ENCODE peak calls at places on chromosome 1, in four cellular contexts. E is fibroblast of pulmonary artery, U is AG04450, Q is left ventricle myocardium inferior. L is an unnamed sample.

GRCh38 chr1:85042413-85042812 is 5.9 kb downstream of the MCOLN3 start:
- DNase-seq in E (no peak), U (no peak), Q (no peak), L (no peak)

GRCh38 chr1:145944532-145944931 is 13.3 kb downstream of the LIX1L start:
- DNase-seq in U (no peak), E (no peak), Q (no peak), L (no peak)

GRCh38 chr1:109906160-109906838 is 4.3 kb upstream of the CSF1 start:
- DNase-seq in U (no peak), E (no peak), Q (no peak), L (no peak)

GRCh38 chr1:245488346-245489110 is 333.7 kb downstream of the KIF26B start:
- DNase-seq in Q (no peak), U (no peak), E (no peak), L (no peak)

GRCh38 chr1:198669771-198670170 is 30.9 kb downstream of the PTPRC start:
- DNase-seq in E (no peak), U (no peak), Q (no peak), L (no peak)

GRCh38 chr1:31356427-31356826 is 16.4 kb downstream of the FABP3 start:
- DNase-seq in E (no peak), Q (no peak), U (no peak), L (no peak)

GRCh38 chr1:161131721-161132409 is 602 bp downstream of the DEDD start:
- DNase-seq in Q (no peak), E (peak), U (no peak), L (peak)

GRCh38 chr1:241366196-241366595 is 9.2 kb upstream of the RGS7 start:
- DNase-seq in Q (no peak), E (no peak), U (no peak), L (no peak)

GRCh38 chr1:90176530-90176929 is 181.6 kb downstream of the ZNF326 start:
- DNase-seq in E (peak), Q (no peak), U (no peak), L (peak)

GRCh38 chr1:17895986-17896385 is 140.9 kb downstream of the ACTL8 start:
- DNase-seq in U (no peak), E (no peak), Q (no peak), L (no peak)

GRCh38 chr1:162215902-162216301 is 146.4 kb downstream of the NOS1AP start:
- DNase-seq in E (no peak), U (no peak), Q (no peak), L (no peak)

GRCh38 chr1:30706528-30706927 is 16.9 kb downstream of the MATN1 start:
- DNase-seq in Q (peak), U (no peak), E (peak), L (peak)

GRCh38 chr1:63049135-63049534 is 265.2 kb downstream of the ATG4C start:
- DNase-seq in E (no peak), Q (no peak), U (no peak), L (no peak)

GRCh38 chr1:38039386-38039933 is 7.1 kb downstream of the POU3F1 start:
- DNase-seq in E (no peak), U (no peak), Q (no peak), L (no peak)

GRCh38 chr1:28193701-28194161 is 17.2 kb upstream of the PTAFR start:
- DNase-seq in E (no peak), Q (no peak), U (no peak), L (no peak)

GRCh38 chr1:202802998-202803932 is 5.0 kb downstream of the KDM5B start:
- DNase-seq in U (no peak), E (peak), Q (no peak), L (peak)

DNA sequence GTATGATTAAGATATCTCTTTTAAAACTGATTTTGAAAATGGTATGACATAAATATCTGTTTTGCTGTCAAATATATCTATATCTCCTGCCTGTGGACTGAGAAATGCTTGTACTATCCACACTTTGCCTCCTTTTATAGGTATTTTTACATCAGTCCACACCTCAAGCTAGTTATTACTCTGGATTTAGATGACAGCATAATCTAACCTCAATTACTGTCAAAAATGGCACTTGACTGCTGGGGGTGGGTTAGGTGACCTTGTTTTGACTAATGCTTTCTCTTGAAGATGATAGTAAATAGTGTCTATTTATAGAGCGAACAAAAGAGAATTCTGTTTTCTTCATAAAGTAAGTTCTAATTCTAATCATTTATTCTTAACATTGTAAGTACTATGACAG is 9.1 kb downstream of the ADGRL2 start:
- DNase-seq in U (no peak), E (no peak), Q (no peak), L (no peak)
- H3K4me3 ChIP-seq in U (no peak), E (no peak), Q (no peak), L (no peak)

GRCh38 chr1:234322979-234323378 is 50.3 kb upstream of the COA6 start:
- DNase-seq in E (peak), U (no peak), Q (no peak), L (peak)
- TF ChIP-seq CTCF in E (peak), U (peak), Q (no peak), L (peak)

DNA sequence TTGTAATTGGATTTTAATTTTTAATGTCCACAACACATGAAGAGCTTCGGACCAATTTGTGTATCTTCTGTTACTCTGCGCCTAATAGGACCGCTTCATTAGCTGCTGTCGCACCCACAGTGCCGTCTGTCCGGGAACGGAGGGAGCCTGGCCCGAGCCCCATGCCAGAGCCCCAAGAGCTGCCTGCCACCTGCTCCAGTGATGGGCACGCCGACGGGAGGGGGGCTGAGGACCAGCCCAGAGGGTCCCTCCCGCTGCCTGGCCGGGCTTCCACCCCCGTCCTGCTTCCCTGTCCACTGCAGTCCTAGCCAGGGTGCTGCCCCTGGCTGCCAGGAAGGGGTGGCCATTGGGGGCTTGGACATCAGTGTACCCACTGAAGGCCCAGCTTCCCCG is 30.3 kb upstream of the PLCH2 start:
- DNase-seq in E (no peak), U (no peak), Q (no peak), L (no peak)
- H3K4me3 ChIP-seq in E (no peak), U (no peak), Q (no peak), L (no peak)

GRCh38 chr1:18921506-18922251 is 19.3 kb upstream of the ALDH4A1 start:
- DNase-seq in Q (no peak), U (no peak), E (peak), L (peak)
- TF ChIP-seq CTCF in Q (peak), U (peak), E (peak), L (peak)

DNA sequence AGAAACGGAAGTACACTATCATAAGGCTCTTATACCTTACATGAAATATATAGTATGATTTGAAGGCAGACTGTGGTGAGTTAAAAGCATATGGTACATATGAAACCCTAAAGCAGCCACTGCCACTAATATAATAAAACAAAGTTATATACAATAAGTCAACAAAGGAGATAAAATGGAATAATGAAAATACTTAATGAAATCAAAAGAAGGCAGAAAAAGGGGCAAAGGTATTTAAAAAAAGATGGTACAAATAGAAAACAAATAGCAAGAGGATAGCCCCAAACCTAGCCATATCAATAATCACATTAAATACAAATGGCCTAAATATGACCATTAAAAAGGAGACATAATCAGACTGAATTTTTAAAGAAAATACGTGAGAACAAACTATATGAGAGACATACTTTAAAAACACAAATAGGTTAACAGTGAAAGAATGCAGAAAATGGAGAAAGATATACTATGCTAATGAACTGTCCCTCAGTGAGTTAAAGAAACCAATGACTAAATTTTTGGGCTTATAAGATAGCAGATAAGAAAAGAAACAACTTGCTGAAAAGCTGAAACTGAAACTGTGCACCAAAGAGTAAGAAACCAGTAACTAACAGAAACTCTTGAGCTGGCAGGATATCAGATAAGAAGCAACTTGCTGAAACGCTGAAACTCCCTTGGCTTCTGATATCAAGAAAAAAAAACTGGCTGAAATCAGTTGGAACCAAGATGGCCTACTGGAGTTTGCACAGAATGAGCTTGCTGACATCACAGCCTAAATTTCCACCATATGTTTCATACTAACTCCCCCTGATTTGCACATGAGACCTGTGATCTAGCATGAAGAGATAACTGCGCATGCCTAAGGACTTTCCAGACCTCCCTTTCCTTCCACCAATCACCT is 44.3 kb upstream of the IL10 start:
- DNase-seq in U (no peak), Q (no peak), E (peak), L (peak)
- H3K4me3 ChIP-seq in U (no peak), Q (no peak), E (no peak), L (no peak)

GRCh38 chr1:26142165-26142564 is 16.7 kb upstream of the FAM110D start:
- DNase-seq in E (no peak), U (no peak), Q (no peak), L (no peak)
- TF ChIP-seq CTCF in E (no peak), U (peak), Q (no peak), L (no peak)

GRCh38 chr1:1361982-1362423 is 3.6 kb upstream of the MXRA8 start:
- DNase-seq in Q (peak), U (peak), E (peak), L (peak)

GRCh38 chr1:1359316-1359667 is 937 bp upstream of the MXRA8 start:
- DNase-seq in U (peak), Q (peak), E (no peak), L (peak)

GRCh38 chr1:1359668-1360468 is 1.5 kb upstream of the MXRA8 start:
- DNase-seq in Q (peak), U (no peak), E (no peak), L (peak)

GRCh38 chr1:1360511-1361169 is 2.3 kb upstream of the MXRA8 start:
- DNase-seq in U (peak), E (peak), Q (peak), L (peak)

GRCh38 chr1:1361233-1361981 is 3.1 kb upstream of the MXRA8 start:
- DNase-seq in U (no peak), E (no peak), Q (no peak), L (no peak)
- H3K4me3 ChIP-seq in U (no peak), E (no peak), Q (no peak), L (no peak)